ENCODE peak calls at places on chromosome 9, in four cellular contexts. One of them, this sample, is unnamed.

GRCh38 chr9:96317335-96317980 is 15.5 kb upstream of the HSD17B3 start:
- DNase-seq in thyroid gland: peak; percentile 59
- DNase-seq in heart right ventricle: peak; percentile 46
- DNase-seq in fibroblast of lung: peak; percentile 45
- DNase-seq in this sample: no peak

GRCh38 chr9:112548836-112549235 is 62.2 kb downstream of the KIAA1958 start:
- DNase-seq in heart right ventricle: no peak
- DNase-seq in thyroid gland: no peak
- DNase-seq in fibroblast of lung: peak; percentile 34
- DNase-seq in this sample: no peak

GRCh38 chr9:82588801-82589200 is 474.1 kb downstream of the RASEF start:
- DNase-seq in heart right ventricle: no peak
- DNase-seq in thyroid gland: no peak
- DNase-seq in fibroblast of lung: no peak
- DNase-seq in this sample: no peak

GRCh38 chr9:31697956-31698355 is 686.5 kb upstream of the ACO1 start:
- DNase-seq in thyroid gland: no peak
- DNase-seq in fibroblast of lung: no peak
- DNase-seq in heart right ventricle: no peak
- DNase-seq in this sample: no peak

GRCh38 chr9:27519466-27520465 is 4.3 kb upstream of the IFNK start:
- DNase-seq in thyroid gland: no peak
- DNase-seq in heart right ventricle: no peak
- DNase-seq in fibroblast of lung: peak; percentile 40
- DNase-seq in this sample: no peak

GRCh38 chr9:134390537-134390936 is 64.3 kb downstream of the RXRA start:
- DNase-seq in heart right ventricle: no peak
- DNase-seq in fibroblast of lung: no peak
- DNase-seq in thyroid gland: no peak
- DNase-seq in this sample: peak; percentile 89

GRCh38 chr9:108033976-108034964 is 544.7 kb upstream of the KLF4 start:
- DNase-seq in thyroid gland: no peak
- DNase-seq in fibroblast of lung: peak; percentile 91
- DNase-seq in heart right ventricle: no peak
- DNase-seq in this sample: no peak

GRCh38 chr9:69975681-69976080 is 68.0 kb upstream of the MAMDC2 start:
- DNase-seq in fibroblast of lung: peak; percentile 83
- DNase-seq in thyroid gland: no peak
- DNase-seq in heart right ventricle: no peak
- DNase-seq in this sample: no peak

GRCh38 chr9:91586282-91586681 is 162.7 kb upstream of the NFIL3 start:
- DNase-seq in fibroblast of lung: no peak
- DNase-seq in thyroid gland: no peak
- DNase-seq in heart right ventricle: no peak
- DNase-seq in this sample: no peak

GRCh38 chr9:96818535-96818934 is 35.8 kb downstream of the ZNF782 start:
- DNase-seq in fibroblast of lung: no peak
- DNase-seq in thyroid gland: no peak
- DNase-seq in heart right ventricle: no peak
- DNase-seq in this sample: no peak

GRCh38 chr9:26637101-26637500 is 255.5 kb downstream of the CAAP1 start:
- DNase-seq in heart right ventricle: no peak
- DNase-seq in fibroblast of lung: no peak
- DNase-seq in thyroid gland: no peak
- DNase-seq in this sample: no peak

DNA sequence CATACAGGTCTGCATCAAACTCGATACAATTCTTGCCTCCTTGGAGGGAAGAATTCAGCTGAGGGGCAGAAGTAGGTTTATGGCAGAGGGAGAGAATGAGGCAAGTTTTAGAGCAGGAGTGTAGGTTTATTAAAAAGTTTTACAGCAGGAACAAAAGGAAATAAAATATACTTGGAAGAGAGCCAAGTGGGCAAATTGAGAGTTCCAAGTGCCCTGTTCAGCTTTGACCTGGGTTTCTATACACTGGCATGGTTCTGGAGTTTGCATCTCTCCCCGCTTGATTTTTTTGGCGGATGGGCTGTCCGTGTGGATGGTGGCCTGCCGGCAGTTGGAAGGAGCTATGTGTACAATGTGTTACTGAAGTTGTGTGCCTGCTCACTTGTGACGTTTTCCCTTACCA is 116.1 kb downstream of the ALDH1A1 start:
- DNase-seq in thyroid gland: no peak
- DNase-seq in heart right ventricle: no peak
- DNase-seq in fibroblast of lung: no peak
- DNase-seq in this sample: no peak
- H3K4me1 ChIP-seq in thyroid gland: no peaks in the 10 kb centered on the region
- H3K4me1 ChIP-seq in heart right ventricle: no peaks in the 10 kb centered on the region
- H3K4me1 ChIP-seq in fibroblast of lung: no peaks in the 10 kb centered on the region
- H3K4me1 ChIP-seq in this sample: no peaks in the 10 kb centered on the region

DNA sequence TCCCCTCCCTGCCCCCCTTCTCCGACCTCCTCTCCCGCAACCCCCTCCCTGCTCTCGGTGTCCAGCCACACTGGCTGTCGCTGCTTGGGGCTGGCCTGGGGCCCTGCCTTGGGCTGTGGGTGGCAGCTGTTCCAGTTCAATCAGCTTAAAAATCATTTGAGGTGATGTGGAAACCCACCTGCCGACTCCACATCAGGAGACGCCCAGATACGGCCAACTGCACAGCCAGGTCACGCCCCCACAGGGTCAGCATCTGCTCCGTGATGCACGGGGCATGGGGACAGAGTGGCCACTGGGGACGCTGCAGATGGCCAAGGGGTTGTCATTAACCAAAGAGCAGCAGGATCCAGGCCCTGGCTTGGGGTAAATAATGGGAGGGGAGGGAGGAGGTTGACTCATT is 106.9 kb upstream of the MVB12B start:
- DNase-seq in thyroid gland: no peak
- DNase-seq in heart right ventricle: no peak
- DNase-seq in fibroblast of lung: no peak
- DNase-seq in this sample: no peak
- TF ChIP-seq CTCF in thyroid gland: no peak
- TF ChIP-seq CTCF in heart right ventricle: no peak
- TF ChIP-seq CTCF in fibroblast of lung: no peak
- TF ChIP-seq CTCF in this sample: no peak

GRCh38 chr9:128526729-128527128 is 22.2 kb downstream of the GLE1 start:
- DNase-seq in heart right ventricle: no peak
- DNase-seq in thyroid gland: no peak
- DNase-seq in fibroblast of lung: no peak
- DNase-seq in this sample: no peak

GRCh38 chr9:128528445-128529160 is 23.8 kb upstream of the SPTAN1 start:
- DNase-seq in heart right ventricle: no peak
- DNase-seq in fibroblast of lung: peak; percentile 64
- DNase-seq in thyroid gland: no peak
- DNase-seq in this sample: no peak

GRCh38 chr9:128529191-128529590 is 23.2 kb upstream of the SPTAN1 start:
- DNase-seq in fibroblast of lung: no peak
- DNase-seq in thyroid gland: no peak
- DNase-seq in heart right ventricle: no peak
- DNase-seq in this sample: no peak

GRCh38 chr9:128521955-128522354 is 17.4 kb downstream of the GLE1 start:
- DNase-seq in fibroblast of lung: no peak
- DNase-seq in heart right ventricle: no peak
- DNase-seq in thyroid gland: no peak
- DNase-seq in this sample: no peak

DNA sequence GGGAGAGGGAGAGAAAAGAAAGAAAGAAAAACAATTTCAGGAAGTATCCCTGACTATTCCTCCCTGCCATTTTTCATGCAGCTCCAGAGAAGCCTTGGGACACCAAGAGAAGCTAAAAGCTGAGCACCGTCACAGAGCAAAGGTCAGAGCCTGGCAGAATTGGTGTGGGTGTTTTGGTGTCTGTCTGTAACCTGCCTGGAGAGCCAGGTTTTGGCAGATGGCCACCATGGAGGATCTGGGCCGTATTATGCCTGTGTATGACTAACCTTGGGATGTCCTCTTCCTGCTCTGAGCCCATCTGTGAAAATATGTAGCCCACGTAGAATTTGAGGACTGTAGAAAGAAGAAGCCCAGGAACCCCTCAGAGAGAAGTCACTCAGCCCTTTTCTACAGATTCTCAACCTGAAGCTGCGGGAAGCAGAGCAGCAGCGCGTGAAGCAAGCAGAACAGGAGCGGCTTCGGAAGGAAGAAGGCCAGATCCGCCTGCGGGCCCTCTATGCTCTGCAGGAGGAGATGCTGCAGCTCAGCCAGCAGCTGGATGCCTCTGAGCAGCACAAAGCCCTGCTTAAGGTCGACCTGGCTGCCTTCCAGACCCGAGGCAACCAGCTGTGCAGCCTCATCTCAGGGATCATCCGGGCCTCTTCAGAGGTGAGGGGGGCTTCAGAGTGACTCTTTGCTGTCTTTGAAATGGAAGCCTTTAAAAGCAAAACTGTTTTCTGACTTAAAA is 18.8 kb downstream of the GLE1 start:
- DNase-seq in heart right ventricle: peak; percentile 41
- DNase-seq in fibroblast of lung: peak; percentile 55
- DNase-seq in thyroid gland: peak; percentile 12
- DNase-seq in this sample: no peak
- H3K36me3 ChIP-seq in heart right ventricle: peaks cover 93% of the 10 kb centered on the region
- H3K36me3 ChIP-seq in fibroblast of lung: no peaks in the 10 kb centered on the region
- H3K36me3 ChIP-seq in thyroid gland: peaks cover 63% of the 10 kb centered on the region
- H3K36me3 ChIP-seq in this sample: peaks cover 42% of the 10 kb centered on the region

DNA sequence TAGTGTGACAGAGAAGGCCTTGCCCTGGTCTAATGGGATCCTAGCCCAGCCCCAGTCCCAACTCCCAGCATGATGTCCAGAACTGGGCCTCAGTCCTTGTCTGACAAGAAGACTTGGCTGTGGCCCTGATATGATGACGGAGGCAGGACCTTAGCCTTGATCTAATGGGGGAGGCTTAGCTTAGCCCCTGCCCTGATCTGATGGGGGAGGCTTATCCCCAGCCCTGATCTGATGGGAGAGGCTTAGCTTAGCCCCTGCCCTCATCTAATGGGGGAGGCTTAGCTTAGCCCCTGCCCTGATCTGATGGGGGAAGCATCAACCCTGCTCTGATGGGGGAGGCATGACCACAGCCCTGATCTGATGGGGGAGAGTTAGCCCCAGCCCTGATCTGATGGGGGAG is 3.7 kb downstream of the PKN3 start:
- DNase-seq in thyroid gland: no peak
- DNase-seq in fibroblast of lung: no peak
- DNase-seq in heart right ventricle: no peak
- DNase-seq in this sample: no peak
- H3K4me1 ChIP-seq in thyroid gland: peaks cover 9% of the 10 kb centered on the region
- H3K4me1 ChIP-seq in fibroblast of lung: peaks cover 4% of the 10 kb centered on the region
- H3K4me1 ChIP-seq in heart right ventricle: peaks cover 23% of the 10 kb centered on the region
- H3K4me1 ChIP-seq in this sample: peaks cover 16% of the 10 kb centered on the region

DNA sequence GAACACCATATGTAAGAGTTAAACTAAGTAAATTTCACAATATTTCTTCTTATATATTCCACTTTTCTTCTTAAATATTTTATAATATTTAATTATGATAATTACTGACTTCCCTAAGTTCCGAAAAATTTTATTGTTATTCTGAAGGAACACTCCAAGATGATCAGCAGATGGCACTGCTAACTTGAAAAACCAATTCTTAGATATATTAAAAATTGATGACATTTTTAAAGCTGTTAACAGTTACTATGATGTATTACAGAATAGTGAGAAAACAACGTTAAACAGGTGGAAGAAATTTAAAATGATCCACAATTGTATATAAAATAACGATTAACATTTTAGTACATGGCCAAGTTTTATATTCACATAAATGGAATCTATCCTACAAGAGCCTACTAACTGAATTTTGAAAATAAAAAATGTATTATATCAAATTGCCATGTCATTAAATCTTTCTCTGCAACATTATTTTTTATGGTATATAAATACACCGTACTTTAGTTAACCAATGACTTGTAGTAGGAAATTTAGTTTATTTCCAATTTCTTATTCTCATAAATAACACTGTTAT is 30.1 kb upstream of the MUSK start:
- DNase-seq in heart right ventricle: no peak
- DNase-seq in fibroblast of lung: no peak
- DNase-seq in thyroid gland: no peak
- DNase-seq in this sample: no peak
- TF ChIP-seq CTCF in heart right ventricle: peak; percentile 30
- TF ChIP-seq CTCF in fibroblast of lung: no peak
- TF ChIP-seq CTCF in thyroid gland: peak; percentile 50
- TF ChIP-seq CTCF in this sample: no peak

GRCh38 chr9:97819735-97820134 is 33.3 kb upstream of the FOXE1 start:
- DNase-seq in heart right ventricle: no peak
- DNase-seq in thyroid gland: no peak
- DNase-seq in fibroblast of lung: no peak
- DNase-seq in this sample: no peak
- H3K36me3 ChIP-seq in heart right ventricle: no peaks in the 10 kb centered on the region
- H3K36me3 ChIP-seq in thyroid gland: no peaks in the 10 kb centered on the region
- H3K36me3 ChIP-seq in fibroblast of lung: no peaks in the 10 kb centered on the region
- H3K36me3 ChIP-seq in this sample: no peaks in the 10 kb centered on the region

DNA sequence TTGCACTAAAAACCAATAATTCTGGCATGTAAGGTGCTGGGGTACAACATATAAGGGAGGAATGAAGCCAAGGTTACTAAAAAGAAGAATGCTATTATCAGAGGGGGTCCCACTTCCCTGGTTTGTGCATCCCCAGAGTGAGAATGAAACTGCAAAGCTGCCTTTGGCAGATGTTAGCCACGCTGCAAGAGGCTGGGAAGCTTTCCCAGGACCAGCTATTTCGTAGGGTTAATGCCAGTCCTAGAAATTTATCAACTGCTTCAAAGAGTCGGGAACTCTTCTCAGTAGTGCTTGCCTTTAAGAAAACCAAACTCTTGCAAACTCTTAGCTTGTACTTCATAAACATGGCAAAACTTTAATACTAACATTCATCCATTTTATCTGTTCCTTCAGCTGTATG is 87.5 kb upstream of the NR5A1 start:
- DNase-seq in fibroblast of lung: no peak
- DNase-seq in thyroid gland: no peak
- DNase-seq in heart right ventricle: no peak
- DNase-seq in this sample: no peak
- H3K4me1 ChIP-seq in fibroblast of lung: no peaks in the 10 kb centered on the region
- H3K4me1 ChIP-seq in thyroid gland: peaks cover 55% of the 10 kb centered on the region
- H3K4me1 ChIP-seq in heart right ventricle: peaks cover 10% of the 10 kb centered on the region
- H3K4me1 ChIP-seq in this sample: no peaks in the 10 kb centered on the region

GRCh38 chr9:76458903-76459690 is at the start of gene GCNT1:
- DNase-seq in thyroid gland: peak; percentile 93
- DNase-seq in heart right ventricle: peak; percentile 88
- DNase-seq in fibroblast of lung: peak; percentile 85
- DNase-seq in this sample: peak; percentile 93
- TF ChIP-seq CTCF in thyroid gland: peak; percentile 80
- TF ChIP-seq CTCF in heart right ventricle: peak; percentile 38
- TF ChIP-seq CTCF in fibroblast of lung: peak; percentile 22
- TF ChIP-seq CTCF in this sample: no peak

DNA sequence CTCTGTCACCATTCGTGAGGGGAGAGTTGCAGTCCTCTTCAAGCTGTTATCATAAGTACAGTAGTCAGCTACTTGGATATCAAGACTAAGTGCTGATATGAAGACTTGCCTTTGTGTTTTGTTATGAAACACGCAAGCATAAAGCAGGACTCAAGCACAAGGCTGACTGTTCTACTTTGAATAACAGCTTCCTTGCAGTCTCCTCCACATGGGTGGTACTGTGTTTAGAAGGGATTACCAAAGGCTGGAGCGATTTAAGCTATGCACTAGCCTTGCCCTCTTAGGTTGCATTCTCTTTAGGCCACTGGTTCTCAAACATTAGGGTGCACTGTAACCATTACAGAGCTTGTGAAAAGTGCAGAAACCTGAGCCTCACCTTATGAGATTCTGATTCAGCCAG is 41.4 kb downstream of the SLC25A51 start:
- DNase-seq in heart right ventricle: no peak
- DNase-seq in thyroid gland: no peak
- DNase-seq in fibroblast of lung: no peak
- DNase-seq in this sample: no peak
- H3K36me3 ChIP-seq in heart right ventricle: peaks cover 79% of the 10 kb centered on the region
- H3K36me3 ChIP-seq in thyroid gland: peaks cover 18% of the 10 kb centered on the region
- H3K36me3 ChIP-seq in fibroblast of lung: peaks cover 9% of the 10 kb centered on the region
- H3K36me3 ChIP-seq in this sample: peaks cover 19% of the 10 kb centered on the region